ENCODE peak calls at places on chromosomes 11 and 22, in nine cellular contexts. V is naive thymus-derived CD4-positive, alpha-beta T cell; E is GM23248; Q is cardiac muscle cell; N is AG04450; X is Peyer's patch; M is effector memory CD4-positive, alpha-beta T cell; U is caudate nucleus; K is uterus. R is an unnamed sample.
A peak's percentile ranks its signal among the peaks of the same experiment; 100 is the strongest.

GRCh38 chr22:50182176-50183081 is 3.3 kb upstream of the TRABD start:
- DNase-seq in V (no peak), E (no peak), Q (no peak), N (no peak), X (no peak), M (no peak), U (no peak), K (no peak), R (no peak)

GRCh38 chr11:70173018-70173417 is 30.1 kb upstream of the FADD start:
- DNase-seq in V (no peak), E (no peak), Q (peak; percentile 3), N (no peak), X (no peak), M (no peak), U (no peak), K (no peak), R (no peak)

GRCh38 chr11:57123590-57123989 is 58.2 kb upstream of the LRRC55 start:
- DNase-seq in V (no peak), E (no peak), Q (no peak), N (no peak), X (no peak), M (no peak), U (no peak), K (no peak), R (no peak)

GRCh38 chr11:134393638-134394037 is 18.4 kb downstream of the B3GAT1 start:
- DNase-seq in V (no peak), E (no peak), Q (no peak), N (no peak), X (no peak), M (no peak), U (no peak), K (no peak), R (no peak)

GRCh38 chr11:116601734-116602636 is 170.8 kb downstream of the BUD13 start:
- DNase-seq in V (no peak), E (peak; percentile 36), Q (peak; percentile 84), N (no peak), X (no peak), M (no peak), U (peak; percentile 32), K (peak; percentile 30), R (no peak)

GRCh38 chr11:71252782-71253730 is 679 bp upstream of the SHANK2 start:
- DNase-seq in V (no peak), E (peak; percentile 77), Q (peak; percentile 61), N (no peak), X (peak; percentile 70), M (no peak), U (no peak), K (no peak), R (no peak)

GRCh38 chr11:58575377-58576020 is at the start of gene LPXN:
- DNase-seq in V (peak; percentile 76), E (peak; percentile 95), Q (peak; percentile 16), N (no peak), X (no peak), M (peak; percentile 54), U (no peak), K (no peak), R (no peak)

GRCh38 chr11:13286247-13286821 is 8.7 kb downstream of the BMAL1 start:
- DNase-seq in V (no peak), E (no peak), Q (no peak), N (no peak), X (no peak), M (no peak), U (no peak), K (no peak), R (no peak)

GRCh38 chr11:3867209-3868071 is 12.0 kb downstream of the STIM1 start:
- DNase-seq in V (peak; percentile 41), E (no peak), Q (peak; percentile 79), N (no peak), X (no peak), M (no peak), U (no peak), K (no peak), R (peak; percentile 31)

GRCh38 chr11:2944530-2944929 is 15.3 kb upstream of the PHLDA2 start:
- DNase-seq in V (no peak), E (no peak), Q (no peak), N (no peak), X (no peak), M (no peak), U (no peak), K (peak; percentile 15), R (no peak)

GRCh38 chr11:18720811-18721575 is 5.0 kb downstream of the IGSF22 start:
- DNase-seq in V (peak; percentile 73), E (peak; percentile 85), Q (peak; percentile 75), N (no peak), X (peak; percentile 79), M (peak; percentile 72), U (peak; percentile 51), K (peak; percentile 86), R (peak; percentile 85)
- H3K27ac ChIP-seq in V (peak overlapping the region; percentile 46), E (no peak overlapping the region), Q (no peak overlapping the region), N (no peak overlapping the region), X (peak overlapping the region; percentile 18), M (peak overlapping the region; percentile 44), U (peak overlapping the region; percentile 44), K (peak overlapping the region; percentile 88), R (peak overlapping the region; percentile 46)

GRCh38 chr11:104092744-104093143 is 56.3 kb downstream of the DDI1 start:
- DNase-seq in V (no peak), E (no peak), Q (no peak), N (no peak), X (no peak), M (no peak), U (no peak), K (no peak), R (no peak)

GRCh38 chr11:104090767-104091166 is 54.3 kb downstream of the DDI1 start:
- DNase-seq in V (no peak), E (no peak), Q (no peak), N (no peak), X (no peak), M (no peak), U (no peak), K (no peak), R (no peak)

GRCh38 chr11:104089481-104089880 is 53.0 kb downstream of the DDI1 start:
- DNase-seq in V (no peak), E (no peak), Q (no peak), N (no peak), X (no peak), M (no peak), U (no peak), K (no peak), R (no peak)

GRCh38 chr11:104093426-104094280 is 57.2 kb downstream of the DDI1 start:
- DNase-seq in V (no peak), E (no peak), Q (peak; percentile 27), N (no peak), X (no peak), M (no peak), U (no peak), K (no peak), R (no peak)

GRCh38 chr11:104091281-104092071 is 55.0 kb downstream of the DDI1 start:
- DNase-seq in V (no peak), E (no peak), Q (no peak), N (no peak), X (no peak), M (no peak), U (no peak), K (no peak), R (no peak)
- H3K27ac ChIP-seq in V (no peak overlapping the region), E (no peak overlapping the region), Q (peak overlapping the region; percentile 7), N (no peak overlapping the region), X (no peak overlapping the region), M (no peak overlapping the region), U (no peak overlapping the region), K (no peak overlapping the region), R (no peak overlapping the region)

DNA sequence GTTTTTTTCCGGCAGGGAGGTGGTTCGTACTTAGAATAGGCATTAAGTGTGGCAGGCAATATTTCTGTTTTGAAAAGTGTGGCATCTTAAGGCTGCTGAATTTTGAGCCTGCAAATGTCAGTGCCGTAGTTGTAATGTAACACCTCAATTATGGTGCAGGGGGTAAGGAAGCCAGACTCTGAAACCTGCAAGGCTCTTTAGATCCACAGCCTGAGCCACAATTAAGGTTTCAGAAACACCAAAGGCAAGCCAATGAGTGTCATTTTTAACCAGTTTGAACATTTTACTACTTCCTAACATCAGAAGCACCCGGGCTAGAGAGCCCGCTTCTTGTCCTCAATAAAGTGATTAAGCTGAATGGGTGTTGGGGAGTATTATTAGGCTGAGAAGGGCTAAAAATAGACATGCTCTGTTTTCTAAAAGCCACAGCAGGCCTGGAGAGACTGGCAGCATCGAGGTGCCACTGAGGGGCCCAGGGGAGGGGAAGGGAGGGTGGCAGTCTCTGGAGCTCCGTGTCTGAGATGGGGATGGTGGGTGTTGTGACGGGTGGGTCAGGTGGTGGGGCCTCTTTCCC is 113.4 kb downstream of the ZBTB16 start:
- DNase-seq in V (peak; percentile 77), E (no peak), Q (no peak), N (no peak), X (no peak), M (no peak), U (no peak), K (no peak), R (peak; percentile 63)
- H3K27ac ChIP-seq in V (peak overlapping the region; percentile 40), E (no peak overlapping the region), Q (peak overlapping the region; percentile 44), N (no peak overlapping the region), X (peak overlapping the region; percentile 97), M (peak overlapping the region; percentile 25), U (peak overlapping the region; percentile 74), K (peak overlapping the region; percentile 98), R (peak overlapping the region; percentile 76)

GRCh38 chr11:61065955-61066638 is 36.2 kb upstream of the CD5 start:
- DNase-seq in V (peak; percentile 52), E (no peak), Q (no peak), N (no peak), X (no peak), M (no peak), U (no peak), K (no peak), R (no peak)
- H3K27ac ChIP-seq in V (peak overlapping the region; percentile 42), E (no peak overlapping the region), Q (no peak overlapping the region), N (no peak overlapping the region), X (no peak overlapping the region), M (peak overlapping the region; percentile 57), U (no peak overlapping the region), K (no peak overlapping the region), R (no peak overlapping the region)

GRCh38 chr11:75768112-75768908 is at the start of gene DGAT2:
- DNase-seq in V (peak; percentile 58), E (peak; percentile 90), Q (peak; percentile 83), N (no peak), X (peak; percentile 88), M (peak; percentile 41), U (peak; percentile 9), K (peak; percentile 68), R (peak; percentile 79)
- H3K27ac ChIP-seq in V (no peak within 1 kb of the TSS), E (no peak within 1 kb of the TSS), Q (peak within 1 kb of the TSS; percentile 97), N (no peak within 1 kb of the TSS), X (no peak within 1 kb of the TSS), M (no peak within 1 kb of the TSS), U (no peak within 1 kb of the TSS), K (peak within 1 kb of the TSS; percentile 33), R (peak within 1 kb of the TSS; percentile 55)

GRCh38 chr22:19456541-19456940 is 9.0 kb upstream of the C22orf39 start:
- DNase-seq in V (no peak), E (no peak), Q (no peak), N (no peak), X (no peak), M (no peak), U (no peak), K (no peak), R (no peak)
- H3K27ac ChIP-seq in V (no peak overlapping the region), E (no peak overlapping the region), Q (no peak overlapping the region), N (no peak overlapping the region), X (no peak overlapping the region), M (no peak overlapping the region), U (no peak overlapping the region), K (no peak overlapping the region), R (no peak overlapping the region)

R was measured in heart right ventricle.